ENCODE peak calls at places on chromosomes 4 and X, in nine cellular contexts. Q is activated T-helper 9 cell treated with anti-CD3 and anti-CD28 coated beads, Interleukin-2, amount 50 U/mL, for 16 hours; B is tibial nerve; M is H9; N is foreskin keratinocyte; R is RPMI8226; X is stimulated activated effector memory CD8-positive, alpha-beta T cell treated with anti-CD3 and anti-CD28 coated beads, Interleukin-12 subunit alpha, Interleukin-12 subunit beta, amount 100 ng/mL, for 72 hours; F is cerebellar cortex; Z is GM23248. D is an unnamed sample.

GRCh38 chr4:61214680-61215079 is 14.6 kb downstream of the ADGRL3 start:
- DNase-seq in Q (no peak), B (no peak), M (no peak), N (no peak), R (no peak), X (no peak), F (no peak), Z (no peak), D (no peak)

GRCh38 chr4:128600410-128600809 is 209.1 kb upstream of the JADE1 start:
- DNase-seq in Q (no peak), B (peak), M (no peak), N (peak), R (no peak), X (no peak), F (no peak), Z (no peak), D (no peak)

GRCh38 chrX:14015294-14015693 is 14.4 kb downstream of the GEMIN8 start:
- DNase-seq in Q (no peak), B (no peak), M (no peak), N (no peak), R (no peak), X (no peak), F (no peak), Z (peak), D (no peak)

GRCh38 chr4:23789765-23790164 is 100.1 kb downstream of the PPARGC1A start:
- DNase-seq in Q (no peak), B (peak), M (no peak), N (no peak), R (no peak), X (no peak), F (no peak), Z (peak), D (no peak)

GRCh38 chr4:182973421-182974340 is 56.5 kb upstream of the DCTD start:
- DNase-seq in Q (no peak), B (no peak), M (no peak), N (no peak), R (no peak), X (no peak), F (no peak), Z (no peak), D (no peak)

GRCh38 chr4:155079866-155080265 is 128.6 kb upstream of the NPY2R start:
- DNase-seq in Q (no peak), B (no peak), M (no peak), N (peak), R (no peak), X (no peak), F (no peak), Z (no peak), D (no peak)

GRCh38 chr4:5712517-5712916 is 1.5 kb downstream of the EVC start:
- DNase-seq in Q (no peak), B (no peak), M (no peak), N (peak), R (no peak), X (no peak), F (no peak), Z (peak), D (no peak)

GRCh38 chr4:184268574-184269160 is 51.0 kb upstream of the ENPP6 start:
- DNase-seq in Q (no peak), B (no peak), M (peak), N (no peak), R (no peak), X (no peak), F (no peak), Z (peak), D (no peak)

GRCh38 chr4:27154706-27155105 is 294.1 kb downstream of the STIM2 start:
- DNase-seq in Q (no peak), B (no peak), M (no peak), N (peak), R (no peak), X (no peak), F (no peak), Z (peak), D (no peak)

GRCh38 chr4:60396680-60397079 is 803.4 kb upstream of the ADGRL3 start:
- DNase-seq in Q (no peak), B (no peak), M (no peak), N (peak), R (no peak), X (no peak), F (no peak), Z (no peak), D (no peak)

GRCh38 chrX:1242901-1243402 is 25.7 kb upstream of the CSF2RA start:
- DNase-seq in Q (no peak), B (no peak), M (peak), N (peak), R (peak), X (no peak), F (no peak), Z (no peak), D (no peak)

GRCh38 chrX:43679058-43679457 is 23.0 kb downstream of the MAOA start:
- DNase-seq in Q (no peak), B (no peak), M (no peak), N (no peak), R (no peak), X (no peak), F (no peak), Z (no peak), D (no peak)

GRCh38 chrX:70554948-70555347 is 110.3 kb downstream of the DLG3 start:
- DNase-seq in Q (no peak), B (no peak), M (no peak), N (no peak), R (no peak), X (no peak), F (no peak), Z (no peak), D (no peak)

GRCh38 chrX:69724307-69724706 is 108.4 kb downstream of the EDA start:
- DNase-seq in Q (no peak), B (no peak), M (no peak), N (no peak), R (no peak), X (no peak), F (no peak), Z (no peak), D (no peak)

GRCh38 chrX:134240209-134240608 is 3.2 kb downstream of the CCDC160 start:
- DNase-seq in Q (no peak), B (no peak), M (no peak), N (no peak), R (no peak), X (no peak), F (no peak), Z (no peak), D (no peak)

GRCh38 chr4:88006956-88007303 is 505 bp upstream of the PKD2 start:
- DNase-seq in Q (no peak), B (no peak), M (no peak), N (no peak), R (no peak), X (no peak), F (peak), Z (no peak), D (no peak)

GRCh38 chr4:25088342-25088952 is 57.7 kb upstream of the LGI2 start:
- DNase-seq in Q (no peak), B (no peak), M (no peak), N (no peak), R (peak), X (no peak), F (peak), Z (peak), D (no peak)

GRCh38 chr4:8045909-8046308 is 106.2 kb upstream of the AFAP1 start:
- DNase-seq in Q (no peak), B (no peak), M (no peak), N (no peak), R (no peak), X (no peak), F (no peak), Z (no peak), D (no peak)

GRCh38 chr4:75555294-75556164 is at the start of gene ODAPH:
- DNase-seq in Q (peak), B (no peak), M (no peak), N (peak), R (peak), X (peak), F (no peak), Z (peak), D (no peak)

GRCh38 chrX:13283512-13283911 is 36.3 kb downstream of the ATXN3L start:
- DNase-seq in Q (no peak), B (no peak), M (peak), N (no peak), R (peak), X (no peak), F (peak), Z (peak), D (no peak)

GRCh38 chr4:178856139-178856800 is 1414.0 kb upstream of the AGA start:
- DNase-seq in Q (no peak), B (no peak), M (no peak), N (no peak), R (no peak), X (no peak), F (no peak), Z (no peak), D (no peak)

GRCh38 chr4:23766334-23766733 is 123.5 kb downstream of the PPARGC1A start:
- DNase-seq in Q (no peak), B (no peak), M (no peak), N (no peak), R (no peak), X (no peak), F (no peak), Z (no peak), D (no peak)

GRCh38 chr4:41327770-41328169 is 71.0 kb downstream of the UCHL1 start:
- DNase-seq in Q (no peak), B (no peak), M (peak), N (no peak), R (no peak), X (no peak), F (no peak), Z (no peak), D (no peak)

GRCh38 chr4:141587897-141588296 is 48.5 kb upstream of the IL15 start:
- DNase-seq in Q (no peak), B (no peak), M (no peak), N (peak), R (no peak), X (no peak), F (no peak), Z (peak), D (no peak)

GRCh38 chrX:12425496-12425895 is 287.2 kb downstream of the FRMPD4 start:
- DNase-seq in Q (no peak), B (no peak), M (no peak), N (no peak), R (no peak), X (no peak), F (no peak), Z (no peak), D (no peak)

GRCh38 chr4:109588176-109588575 is 28.1 kb downstream of the MCUB start:
- DNase-seq in Q (peak), B (no peak), M (no peak), N (peak), R (no peak), X (peak), F (no peak), Z (peak), D (no peak)

GRCh38 chrX:42385730-42386129 is 392.2 kb downstream of the PPP1R2C start:
- DNase-seq in Q (no peak), B (no peak), M (no peak), N (peak), R (no peak), X (no peak), F (no peak), Z (peak), D (no peak)

GRCh38 chrX:122244080-122244479 is 940.0 kb upstream of the GRIA3 start:
- DNase-seq in Q (no peak), B (no peak), M (no peak), N (no peak), R (no peak), X (no peak), F (no peak), Z (no peak), D (no peak)

GRCh38 chr4:6472387-6473263 is at the start of gene PPP2R2C:
- DNase-seq in Q (no peak), B (no peak), M (peak), N (no peak), R (peak), X (no peak), F (peak), Z (no peak), D (no peak)

GRCh38 chrX:97310373-97310772 is 426.7 kb downstream of the RPA4 start:
- DNase-seq in Q (no peak), B (no peak), M (peak), N (peak), R (no peak), X (no peak), F (no peak), Z (no peak), D (no peak)

GRCh38 chr4:85932371-85933305 is 427.2 kb downstream of the MAPK10 start:
- DNase-seq in Q (no peak), B (no peak), M (no peak), N (no peak), R (no peak), X (no peak), F (no peak), Z (no peak), D (no peak)

GRCh38 chrX:103565197-103565596 is 20.1 kb upstream of the TCEAL4 start:
- DNase-seq in Q (no peak), B (no peak), M (no peak), N (no peak), R (peak), X (no peak), F (no peak), Z (peak), D (no peak)

GRCh38 chr4:21946858-21947257 is 1.7 kb downstream of the KCNIP4 start:
- DNase-seq in Q (no peak), B (no peak), M (no peak), N (no peak), R (no peak), X (no peak), F (peak), Z (no peak), D (no peak)

GRCh38 chrX:26649534-26649933 is 433.6 kb downstream of the MAGEB5 start:
- DNase-seq in Q (no peak), B (no peak), M (no peak), N (no peak), R (peak), X (no peak), F (peak), Z (peak), D (no peak)

GRCh38 chrX:3141031-3141430 is 99.8 kb downstream of the ARSF start:
- DNase-seq in Q (no peak), B (no peak), M (no peak), N (no peak), R (no peak), X (no peak), F (no peak), Z (peak), D (no peak)